ENCODE peak calls at places on chromosomes 4 and X, in five cellular contexts. C is naive thymus-derived CD4-positive, alpha-beta T cell; Z is CD4-positive, alpha-beta memory T cell; T is HFF-Myc; O is colonic mucosa. M is an unnamed sample.

GRCh38 chrX:68686684-68687045 is 39.2 kb downstream of the STARD8 start:
- DNase-seq in Z (no peak), O (no peak), T (no peak), C (no peak), M (no peak)

GRCh38 chr4:19615086-19615689 is 636.5 kb upstream of the SLIT2 start:
- DNase-seq in C (no peak), T (no peak), Z (no peak), O (no peak), M (no peak)

GRCh38 chrX:1903380-1903935 is 288.6 kb downstream of the ASMT start:
- DNase-seq in T (no peak), Z (no peak), C (no peak), O (no peak), M (no peak)

GRCh38 chrX:21770631-21771321 is 12.9 kb upstream of the SMPX start:
- DNase-seq in C (no peak), Z (no peak), O (no peak), T (no peak), M (no peak)

GRCh38 chrX:134004038-134004437 is 18.6 kb upstream of the GPC3 start:
- DNase-seq in O (no peak), T (no peak), C (no peak), Z (no peak), M (no peak)

GRCh38 chrX:30935985-30936384 is 46.9 kb upstream of the TAB3 start:
- DNase-seq in Z (no peak), T (no peak), O (peak), C (no peak), M (no peak)

GRCh38 chr4:1446502-1447153 is 40.4 kb upstream of the NKX1-1 start:
- DNase-seq in T (no peak), O (no peak), C (no peak), Z (no peak), M (no peak)

GRCh38 chr4:98939892-98940298 is 11.0 kb upstream of the EIF4E start:
- DNase-seq in T (no peak), Z (peak), C (no peak), O (no peak), M (no peak)

GRCh38 chr4:1252928-1253492 is 4.1 kb upstream of the CTBP1 start:
- DNase-seq in Z (no peak), T (no peak), O (no peak), C (no peak), M (no peak)

GRCh38 chr4:87019243-87019817 is 84.5 kb downstream of the AFF1 start:
- DNase-seq in Z (no peak), T (no peak), O (no peak), C (no peak), M (no peak)

GRCh38 chr4:182240161-182241130 is 2.8 kb upstream of the TENM3 start:
- DNase-seq in O (no peak), T (no peak), C (no peak), Z (no peak), M (no peak)

GRCh38 chr4:18388029-18388428 is 366.5 kb upstream of the LCORL start:
- DNase-seq in C (no peak), O (no peak), T (no peak), Z (no peak), M (no peak)

GRCh38 chrX:130896026-130896425 is 7.0 kb downstream of the ENOX2 start:
- DNase-seq in C (no peak), T (no peak), Z (no peak), O (no peak), M (no peak)

GRCh38 chrX:154369453-154370299 is 4.8 kb downstream of the FLNA start:
- DNase-seq in C (no peak), Z (peak), T (peak), O (peak), M (peak)

GRCh38 chrX:33465137-33465536 is 253.8 kb upstream of the DMD start:
- DNase-seq in T (no peak), C (no peak), Z (no peak), O (no peak), M (no peak)

GRCh38 chr4:73742776-73743175 is 2.4 kb downstream of the CXCL8 start:
- DNase-seq in T (no peak), C (no peak), O (no peak), Z (no peak), M (no peak)

GRCh38 chr4:167595898-167596297 is 361.6 kb upstream of the SPOCK3 start:
- DNase-seq in Z (no peak), T (no peak), O (no peak), C (no peak), M (no peak)

GRCh38 chrX:110394653-110395052 is 36.0 kb downstream of the RTL9 start:
- DNase-seq in T (peak), C (no peak), Z (no peak), O (no peak), M (no peak)

GRCh38 chr4:21181716-21182115 is 481.5 kb downstream of the PACRGL start:
- DNase-seq in C (no peak), O (no peak), Z (no peak), T (no peak), M (no peak)

GRCh38 chr4:121728066-121728465 is 31.3 kb upstream of the ANXA5 start:
- DNase-seq in Z (no peak), O (no peak), C (no peak), T (no peak), M (no peak)

GRCh38 chr4:67106846-67107467 is 438.3 kb downstream of the CENPC start:
- DNase-seq in T (no peak), O (no peak), Z (no peak), C (no peak), M (no peak)

GRCh38 chr4:141021397-141022194 is 111.7 kb downstream of the RNF150 start:
- DNase-seq in Z (no peak), O (no peak), T (peak), C (no peak), M (no peak)

GRCh38 chr4:47278631-47279030 is 184.9 kb downstream of the COMMD8 start:
- DNase-seq in T (no peak), Z (no peak), O (no peak), C (no peak), M (no peak)

GRCh38 chr4:174648859-174649258 is 126.6 kb upstream of the HPGD start:
- DNase-seq in C (no peak), T (no peak), Z (no peak), O (no peak), M (no peak)

GRCh38 chr4:53307210-53307609 is 58.7 kb downstream of the SCFD2 start:
- DNase-seq in Z (no peak), C (no peak), T (no peak), O (no peak), M (no peak)

GRCh38 chrX:121581885-121582284 is 534.5 kb downstream of the GLUD2 start:
- DNase-seq in O (no peak), Z (no peak), T (no peak), C (no peak), M (no peak)

GRCh38 chrX:119272882-119273806 is 37.1 kb downstream of the PGRMC1 start:
- DNase-seq in T (no peak), O (peak), C (peak), Z (peak), M (no peak)

GRCh38 chr4:3201718-3202702 is 46.9 kb upstream of the MSANTD1 start:
- DNase-seq in O (peak), C (peak), T (no peak), Z (peak), M (peak)

GRCh38 chr4:39181520-39181904 is 817 bp upstream of the WDR19 start:
- DNase-seq in T (no peak), O (no peak), C (no peak), Z (no peak), M (no peak)
- H3K4me3 ChIP-seq in T (peak), O (peak), C (peak), Z (peak), M (peak)

GRCh38 chr4:183988874-183989273 is 83.8 kb downstream of the STOX2 start:
- DNase-seq in Z (no peak), C (no peak), O (no peak), T (no peak), M (no peak)
- H3K4me3 ChIP-seq in Z (no peak), C (no peak), O (no peak), T (no peak), M (no peak)

GRCh38 chrX:49876750-49877149 is 2.5 kb upstream of the USP27X start:
- DNase-seq in Z (peak), T (no peak), C (no peak), O (peak), M (peak)

GRCh38 chrX:49878834-49879655 is at the start of gene USP27X:
- DNase-seq in C (peak), T (peak), Z (peak), O (peak), M (peak)

GRCh38 chrX:49878128-49878833 is 1.0 kb upstream of the USP27X start:
- DNase-seq in O (no peak), T (no peak), C (no peak), Z (no peak), M (no peak)

GRCh38 chrX:49879656-49880277 is 483 bp downstream of the USP27X start:
- DNase-seq in T (no peak), C (no peak), Z (no peak), O (no peak), M (no peak)

GRCh38 chrX:49877397-49878101 is 1.7 kb upstream of the USP27X start:
- DNase-seq in O (no peak), C (no peak), Z (no peak), T (no peak), M (no peak)
- H3K4me3 ChIP-seq in O (no peak), C (no peak), Z (no peak), T (no peak), M (no peak)

GRCh38 chr4:40675166-40675565 is 45.5 kb upstream of the RBM47 start:
- DNase-seq in O (no peak), Z (no peak), C (no peak), T (no peak), M (no peak)

GRCh38 chr4:40669504-40669903 is 39.8 kb upstream of the RBM47 start:
- DNase-seq in Z (no peak), O (no peak), T (no peak), C (no peak), M (no peak)

GRCh38 chr4:40678421-40678820 is 48.8 kb upstream of the RBM47 start:
- DNase-seq in O (no peak), T (no peak), Z (no peak), C (no peak), M (no peak)

DNA sequence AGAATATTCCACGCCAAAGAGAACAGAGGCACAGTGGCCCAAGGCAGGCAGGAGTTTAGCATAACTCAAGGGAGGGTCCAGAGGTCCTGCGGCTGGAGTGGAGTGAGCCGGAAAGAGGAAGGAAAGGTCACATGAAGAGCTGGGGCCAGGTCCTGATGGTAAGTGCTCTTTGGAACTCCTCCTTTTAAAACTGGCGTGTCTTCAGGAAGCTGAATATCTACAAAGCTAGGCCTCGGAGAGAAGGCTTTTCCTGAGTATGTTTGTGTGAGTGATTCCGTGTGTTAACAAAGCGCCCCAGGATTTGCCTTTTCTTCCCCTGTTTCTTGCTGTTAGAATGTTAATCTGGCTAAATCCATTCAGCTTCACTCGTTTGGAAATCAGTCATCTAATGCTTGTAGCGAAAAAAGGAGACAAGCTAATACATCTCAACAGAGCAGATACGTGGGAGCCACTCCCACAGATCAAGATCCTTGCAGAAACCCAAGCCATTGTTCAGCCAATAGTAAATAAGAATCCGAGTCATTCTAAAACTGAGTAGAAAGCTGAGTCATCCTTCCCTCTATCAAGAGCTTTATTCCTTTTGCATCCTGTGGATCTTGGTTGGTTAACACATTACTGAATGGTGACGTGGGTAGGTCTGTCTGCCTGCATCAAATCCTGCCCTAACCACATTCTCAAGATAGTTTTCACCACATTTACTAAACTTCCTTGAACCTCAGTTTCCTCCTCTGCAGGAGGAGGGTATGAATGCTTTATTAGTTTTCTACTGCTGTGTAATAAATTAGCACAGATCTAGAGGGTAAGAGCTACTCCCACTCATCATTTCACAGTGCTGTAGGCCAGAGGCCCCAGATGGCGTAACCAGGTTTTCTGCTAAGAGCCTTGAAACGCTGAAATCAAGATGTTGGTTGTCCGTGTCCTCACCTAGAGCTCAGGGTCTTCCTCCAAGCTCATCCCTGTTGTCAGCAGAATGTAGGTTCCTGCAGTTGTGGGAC is 43.2 kb upstream of the RBM47 start:
- DNase-seq in Z (peak), O (no peak), C (no peak), T (peak), M (peak)
- H3K4me3 ChIP-seq in Z (no peak), O (no peak), C (no peak), T (no peak), M (no peak)

M was measured in Jurkat, Clone E6-1.